ENCODE peak calls at places on chromosomes 2 and 18, in six cellular contexts. One of them, this sample, is unnamed.

GRCh38 chr2:170842785-170843184 is 26.1 kb downstream of the GAD1 start:
- DNase-seq in T follicular helper cell: no peak
- DNase-seq in ascending aorta: no peak
- DNase-seq in left colon: no peak
- DNase-seq in iris pigment epithelial cell: peak
- DNase-seq in activated effector memory CD4-positive, alpha-beta T cell treated with anti-CD3 and anti-CD28 coated beads, Interleukin-2, amount 50 U/mL, for 16 hours: no peak
- DNase-seq in this sample: peak

GRCh38 chr2:13046557-13047165 is 329.9 kb downstream of the TRIB2 start:
- DNase-seq in T follicular helper cell: no peak
- DNase-seq in left colon: no peak
- DNase-seq in iris pigment epithelial cell: peak
- DNase-seq in activated effector memory CD4-positive, alpha-beta T cell treated with anti-CD3 and anti-CD28 coated beads, Interleukin-2, amount 50 U/mL, for 16 hours: no peak
- DNase-seq in ascending aorta: no peak
- DNase-seq in this sample: no peak

GRCh38 chr2:58137221-58137620 is 90.6 kb downstream of the VRK2 start:
- DNase-seq in iris pigment epithelial cell: peak
- DNase-seq in T follicular helper cell: no peak
- DNase-seq in left colon: no peak
- DNase-seq in ascending aorta: no peak
- DNase-seq in activated effector memory CD4-positive, alpha-beta T cell treated with anti-CD3 and anti-CD28 coated beads, Interleukin-2, amount 50 U/mL, for 16 hours: no peak
- DNase-seq in this sample: no peak

GRCh38 chr2:120224256-120224655 is 1.1 kb upstream of the TMEM185B start:
- DNase-seq in iris pigment epithelial cell: no peak
- DNase-seq in T follicular helper cell: no peak
- DNase-seq in ascending aorta: peak
- DNase-seq in activated effector memory CD4-positive, alpha-beta T cell treated with anti-CD3 and anti-CD28 coated beads, Interleukin-2, amount 50 U/mL, for 16 hours: no peak
- DNase-seq in left colon: no peak
- DNase-seq in this sample: no peak

GRCh38 chr2:128746356-128746755 is 427.7 kb upstream of the HS6ST1 start:
- DNase-seq in iris pigment epithelial cell: peak
- DNase-seq in left colon: no peak
- DNase-seq in activated effector memory CD4-positive, alpha-beta T cell treated with anti-CD3 and anti-CD28 coated beads, Interleukin-2, amount 50 U/mL, for 16 hours: no peak
- DNase-seq in T follicular helper cell: no peak
- DNase-seq in ascending aorta: no peak
- DNase-seq in this sample: no peak

GRCh38 chr2:10549196-10549595 is 101.1 kb upstream of the ODC1 start:
- DNase-seq in iris pigment epithelial cell: no peak
- DNase-seq in ascending aorta: no peak
- DNase-seq in left colon: no peak
- DNase-seq in T follicular helper cell: no peak
- DNase-seq in activated effector memory CD4-positive, alpha-beta T cell treated with anti-CD3 and anti-CD28 coated beads, Interleukin-2, amount 50 U/mL, for 16 hours: no peak
- DNase-seq in this sample: no peak

GRCh38 chr2:181203916-181204315 is 223.5 kb downstream of the UBE2E3 start:
- DNase-seq in iris pigment epithelial cell: peak
- DNase-seq in left colon: no peak
- DNase-seq in activated effector memory CD4-positive, alpha-beta T cell treated with anti-CD3 and anti-CD28 coated beads, Interleukin-2, amount 50 U/mL, for 16 hours: no peak
- DNase-seq in T follicular helper cell: no peak
- DNase-seq in ascending aorta: no peak
- DNase-seq in this sample: peak

GRCh38 chr2:238433941-238434845 is 7.5 kb downstream of the ASB1 start:
- DNase-seq in activated effector memory CD4-positive, alpha-beta T cell treated with anti-CD3 and anti-CD28 coated beads, Interleukin-2, amount 50 U/mL, for 16 hours: no peak
- DNase-seq in T follicular helper cell: no peak
- DNase-seq in ascending aorta: peak
- DNase-seq in iris pigment epithelial cell: peak
- DNase-seq in left colon: no peak
- DNase-seq in this sample: no peak

GRCh38 chr2:233350708-233351107 is 3.6 kb upstream of the DGKD start:
- DNase-seq in ascending aorta: peak
- DNase-seq in iris pigment epithelial cell: peak
- DNase-seq in left colon: no peak
- DNase-seq in T follicular helper cell: no peak
- DNase-seq in activated effector memory CD4-positive, alpha-beta T cell treated with anti-CD3 and anti-CD28 coated beads, Interleukin-2, amount 50 U/mL, for 16 hours: peak
- DNase-seq in this sample: peak

GRCh38 chr18:36798738-36799473 is 29.9 kb downstream of the TPGS2 start:
- DNase-seq in ascending aorta: no peak
- DNase-seq in T follicular helper cell: no peak
- DNase-seq in activated effector memory CD4-positive, alpha-beta T cell treated with anti-CD3 and anti-CD28 coated beads, Interleukin-2, amount 50 U/mL, for 16 hours: no peak
- DNase-seq in left colon: no peak
- DNase-seq in iris pigment epithelial cell: peak
- DNase-seq in this sample: no peak

GRCh38 chr2:85949280-85949679 is 60.5 kb upstream of the ST3GAL5 start:
- DNase-seq in T follicular helper cell: no peak
- DNase-seq in activated effector memory CD4-positive, alpha-beta T cell treated with anti-CD3 and anti-CD28 coated beads, Interleukin-2, amount 50 U/mL, for 16 hours: no peak
- DNase-seq in ascending aorta: no peak
- DNase-seq in left colon: no peak
- DNase-seq in iris pigment epithelial cell: no peak
- DNase-seq in this sample: no peak

GRCh38 chr18:66792466-66792865 is 188.6 kb upstream of the CDH19 start:
- DNase-seq in T follicular helper cell: no peak
- DNase-seq in ascending aorta: no peak
- DNase-seq in left colon: no peak
- DNase-seq in iris pigment epithelial cell: peak
- DNase-seq in activated effector memory CD4-positive, alpha-beta T cell treated with anti-CD3 and anti-CD28 coated beads, Interleukin-2, amount 50 U/mL, for 16 hours: no peak
- DNase-seq in this sample: no peak

GRCh38 chr2:170465241-170465640 is 249.9 kb upstream of the SP5 start:
- DNase-seq in T follicular helper cell: no peak
- DNase-seq in iris pigment epithelial cell: peak
- DNase-seq in left colon: no peak
- DNase-seq in activated effector memory CD4-positive, alpha-beta T cell treated with anti-CD3 and anti-CD28 coated beads, Interleukin-2, amount 50 U/mL, for 16 hours: no peak
- DNase-seq in ascending aorta: no peak
- DNase-seq in this sample: no peak

GRCh38 chr18:49178736-49179135 is 228.0 kb upstream of the SMAD7 start:
- DNase-seq in activated effector memory CD4-positive, alpha-beta T cell treated with anti-CD3 and anti-CD28 coated beads, Interleukin-2, amount 50 U/mL, for 16 hours: no peak
- DNase-seq in left colon: peak
- DNase-seq in iris pigment epithelial cell: peak
- DNase-seq in ascending aorta: no peak
- DNase-seq in T follicular helper cell: no peak
- DNase-seq in this sample: peak